ENCODE peak calls at places on chromosomes 7 and 10, in four cellular contexts. One of them, this sample, is unnamed.

GRCh38 chr7:44978511-44979366 is at the start of gene MYO1G:
- DNase-seq in stimulated activated CD8-positive, alpha-beta memory T cell treated with anti-CD3 and anti-CD28 coated beads, Interleukin-15, amount 100 ng/mL, for 24 hours: peak
- DNase-seq in NCI-H1105 treated with DMSO at 0.1 percent for 48 hours: no peak
- DNase-seq in HL-60: peak
- DNase-seq in this sample: no peak

GRCh38 chr7:79298145-79298760 is 155.2 kb downstream of the MAGI2 start:
- DNase-seq in NCI-H1105 treated with DMSO at 0.1 percent for 48 hours: peak
- DNase-seq in HL-60: peak
- DNase-seq in stimulated activated CD8-positive, alpha-beta memory T cell treated with anti-CD3 and anti-CD28 coated beads, Interleukin-15, amount 100 ng/mL, for 24 hours: no peak
- DNase-seq in this sample: no peak

GRCh38 chr7:137874390-137874789 is 27.6 kb upstream of the DGKI start:
- DNase-seq in stimulated activated CD8-positive, alpha-beta memory T cell treated with anti-CD3 and anti-CD28 coated beads, Interleukin-15, amount 100 ng/mL, for 24 hours: no peak
- DNase-seq in NCI-H1105 treated with DMSO at 0.1 percent for 48 hours: no peak
- DNase-seq in HL-60: no peak
- DNase-seq in this sample: no peak

GRCh38 chr7:70761711-70762328 is 370.1 kb upstream of the GALNT17 start:
- DNase-seq in NCI-H1105 treated with DMSO at 0.1 percent for 48 hours: no peak
- DNase-seq in stimulated activated CD8-positive, alpha-beta memory T cell treated with anti-CD3 and anti-CD28 coated beads, Interleukin-15, amount 100 ng/mL, for 24 hours: no peak
- DNase-seq in HL-60: no peak
- DNase-seq in this sample: no peak

GRCh38 chr7:6501586-6502564 is 49.4 kb downstream of the GRID2IP start:
- DNase-seq in HL-60: no peak
- DNase-seq in NCI-H1105 treated with DMSO at 0.1 percent for 48 hours: no peak
- DNase-seq in stimulated activated CD8-positive, alpha-beta memory T cell treated with anti-CD3 and anti-CD28 coated beads, Interleukin-15, amount 100 ng/mL, for 24 hours: no peak
- DNase-seq in this sample: no peak

GRCh38 chr10:21534611-21535493 is 820 bp downstream of the MLLT10 start:
- DNase-seq in HL-60: peak
- DNase-seq in stimulated activated CD8-positive, alpha-beta memory T cell treated with anti-CD3 and anti-CD28 coated beads, Interleukin-15, amount 100 ng/mL, for 24 hours: peak
- DNase-seq in NCI-H1105 treated with DMSO at 0.1 percent for 48 hours: peak
- DNase-seq in this sample: peak

GRCh38 chr7:92028226-92028625 is 87.6 kb downstream of the AKAP9 start:
- DNase-seq in NCI-H1105 treated with DMSO at 0.1 percent for 48 hours: no peak
- DNase-seq in HL-60: no peak
- DNase-seq in stimulated activated CD8-positive, alpha-beta memory T cell treated with anti-CD3 and anti-CD28 coated beads, Interleukin-15, amount 100 ng/mL, for 24 hours: no peak
- DNase-seq in this sample: no peak

GRCh38 chr7:75617634-75618234 is 121.0 kb downstream of the HIP1 start:
- DNase-seq in stimulated activated CD8-positive, alpha-beta memory T cell treated with anti-CD3 and anti-CD28 coated beads, Interleukin-15, amount 100 ng/mL, for 24 hours: peak
- DNase-seq in HL-60: peak
- DNase-seq in NCI-H1105 treated with DMSO at 0.1 percent for 48 hours: no peak
- DNase-seq in this sample: no peak

GRCh38 chr7:98216941-98217622 is 5.8 kb downstream of the BHLHA15 start:
- DNase-seq in HL-60: no peak
- DNase-seq in stimulated activated CD8-positive, alpha-beta memory T cell treated with anti-CD3 and anti-CD28 coated beads, Interleukin-15, amount 100 ng/mL, for 24 hours: no peak
- DNase-seq in NCI-H1105 treated with DMSO at 0.1 percent for 48 hours: no peak
- DNase-seq in this sample: no peak

GRCh38 chr10:30445716-30446115 is 11.7 kb downstream of the MAP3K8 start:
- DNase-seq in HL-60: no peak
- DNase-seq in NCI-H1105 treated with DMSO at 0.1 percent for 48 hours: no peak
- DNase-seq in stimulated activated CD8-positive, alpha-beta memory T cell treated with anti-CD3 and anti-CD28 coated beads, Interleukin-15, amount 100 ng/mL, for 24 hours: no peak
- DNase-seq in this sample: no peak

GRCh38 chr7:2248984-2249694 is 7.1 kb downstream of the NUDT1 start:
- DNase-seq in NCI-H1105 treated with DMSO at 0.1 percent for 48 hours: no peak
- DNase-seq in HL-60: peak
- DNase-seq in stimulated activated CD8-positive, alpha-beta memory T cell treated with anti-CD3 and anti-CD28 coated beads, Interleukin-15, amount 100 ng/mL, for 24 hours: no peak
- DNase-seq in this sample: no peak

GRCh38 chr10:110912374-110912773 is 6.6 kb downstream of the BBIP1 start:
- DNase-seq in stimulated activated CD8-positive, alpha-beta memory T cell treated with anti-CD3 and anti-CD28 coated beads, Interleukin-15, amount 100 ng/mL, for 24 hours: no peak
- DNase-seq in NCI-H1105 treated with DMSO at 0.1 percent for 48 hours: no peak
- DNase-seq in HL-60: no peak
- DNase-seq in this sample: no peak

GRCh38 chr10:12241810-12242529 is 46.0 kb downstream of the CDC123 start:
- DNase-seq in stimulated activated CD8-positive, alpha-beta memory T cell treated with anti-CD3 and anti-CD28 coated beads, Interleukin-15, amount 100 ng/mL, for 24 hours: no peak
- DNase-seq in NCI-H1105 treated with DMSO at 0.1 percent for 48 hours: no peak
- DNase-seq in HL-60: peak
- DNase-seq in this sample: no peak

GRCh38 chr10:46514431-46514861 is 42.0 kb downstream of the GPRIN2 start:
- DNase-seq in HL-60: no peak
- DNase-seq in NCI-H1105 treated with DMSO at 0.1 percent for 48 hours: no peak
- DNase-seq in stimulated activated CD8-positive, alpha-beta memory T cell treated with anti-CD3 and anti-CD28 coated beads, Interleukin-15, amount 100 ng/mL, for 24 hours: no peak
- DNase-seq in this sample: no peak

GRCh38 chr7:135768990-135769389 is 20.4 kb upstream of the FAM180A start:
- DNase-seq in HL-60: no peak
- DNase-seq in NCI-H1105 treated with DMSO at 0.1 percent for 48 hours: peak
- DNase-seq in stimulated activated CD8-positive, alpha-beta memory T cell treated with anti-CD3 and anti-CD28 coated beads, Interleukin-15, amount 100 ng/mL, for 24 hours: no peak
- DNase-seq in this sample: no peak

GRCh38 chr7:128841961-128842673 is 11.9 kb downstream of the FLNC start:
- DNase-seq in HL-60: peak
- DNase-seq in stimulated activated CD8-positive, alpha-beta memory T cell treated with anti-CD3 and anti-CD28 coated beads, Interleukin-15, amount 100 ng/mL, for 24 hours: no peak
- DNase-seq in NCI-H1105 treated with DMSO at 0.1 percent for 48 hours: peak
- DNase-seq in this sample: peak

GRCh38 chr10:94065787-94066186 is 72.1 kb downstream of the PLCE1 start:
- DNase-seq in NCI-H1105 treated with DMSO at 0.1 percent for 48 hours: no peak
- DNase-seq in HL-60: no peak
- DNase-seq in stimulated activated CD8-positive, alpha-beta memory T cell treated with anti-CD3 and anti-CD28 coated beads, Interleukin-15, amount 100 ng/mL, for 24 hours: no peak
- DNase-seq in this sample: no peak

GRCh38 chr7:100623951-100624824 is 11.8 kb downstream of the MOSPD3 start:
- DNase-seq in HL-60: no peak
- DNase-seq in stimulated activated CD8-positive, alpha-beta memory T cell treated with anti-CD3 and anti-CD28 coated beads, Interleukin-15, amount 100 ng/mL, for 24 hours: no peak
- DNase-seq in NCI-H1105 treated with DMSO at 0.1 percent for 48 hours: no peak
- DNase-seq in this sample: no peak

GRCh38 chr7:128886391-128887168 is 23.9 kb downstream of the ATP6V1F start:
- DNase-seq in stimulated activated CD8-positive, alpha-beta memory T cell treated with anti-CD3 and anti-CD28 coated beads, Interleukin-15, amount 100 ng/mL, for 24 hours: no peak
- DNase-seq in NCI-H1105 treated with DMSO at 0.1 percent for 48 hours: no peak
- DNase-seq in HL-60: no peak
- DNase-seq in this sample: peak

GRCh38 chr10:48895198-48895720 is 44.4 kb downstream of the LRRC18 start:
- DNase-seq in NCI-H1105 treated with DMSO at 0.1 percent for 48 hours: no peak
- DNase-seq in stimulated activated CD8-positive, alpha-beta memory T cell treated with anti-CD3 and anti-CD28 coated beads, Interleukin-15, amount 100 ng/mL, for 24 hours: no peak
- DNase-seq in HL-60: no peak
- DNase-seq in this sample: no peak

GRCh38 chr7:20280475-20281351 is 50.0 kb upstream of the ITGB8 start:
- DNase-seq in stimulated activated CD8-positive, alpha-beta memory T cell treated with anti-CD3 and anti-CD28 coated beads, Interleukin-15, amount 100 ng/mL, for 24 hours: no peak
- DNase-seq in HL-60: no peak
- DNase-seq in NCI-H1105 treated with DMSO at 0.1 percent for 48 hours: no peak
- DNase-seq in this sample: no peak

GRCh38 chr10:49408437-49409306 is 12.8 kb upstream of the DRGX start:
- DNase-seq in HL-60: peak
- DNase-seq in stimulated activated CD8-positive, alpha-beta memory T cell treated with anti-CD3 and anti-CD28 coated beads, Interleukin-15, amount 100 ng/mL, for 24 hours: no peak
- DNase-seq in NCI-H1105 treated with DMSO at 0.1 percent for 48 hours: peak
- DNase-seq in this sample: no peak

GRCh38 chr10:71339796-71340589 is 20.9 kb downstream of the SLC29A3 start:
- DNase-seq in NCI-H1105 treated with DMSO at 0.1 percent for 48 hours: no peak
- DNase-seq in HL-60: no peak
- DNase-seq in stimulated activated CD8-positive, alpha-beta memory T cell treated with anti-CD3 and anti-CD28 coated beads, Interleukin-15, amount 100 ng/mL, for 24 hours: no peak
- DNase-seq in this sample: no peak

GRCh38 chr7:77309714-77310220 is 106.4 kb downstream of the GSAP start:
- DNase-seq in stimulated activated CD8-positive, alpha-beta memory T cell treated with anti-CD3 and anti-CD28 coated beads, Interleukin-15, amount 100 ng/mL, for 24 hours: no peak
- DNase-seq in NCI-H1105 treated with DMSO at 0.1 percent for 48 hours: no peak
- DNase-seq in HL-60: no peak
- DNase-seq in this sample: no peak

GRCh38 chr7:17126413-17127374 is 171.8 kb upstream of the AHR start:
- DNase-seq in HL-60: no peak
- DNase-seq in stimulated activated CD8-positive, alpha-beta memory T cell treated with anti-CD3 and anti-CD28 coated beads, Interleukin-15, amount 100 ng/mL, for 24 hours: no peak
- DNase-seq in NCI-H1105 treated with DMSO at 0.1 percent for 48 hours: no peak
- DNase-seq in this sample: no peak

GRCh38 chr7:130084037-130084875 is 13.9 kb downstream of the KLHDC10 start:
- DNase-seq in NCI-H1105 treated with DMSO at 0.1 percent for 48 hours: no peak
- DNase-seq in HL-60: no peak
- DNase-seq in stimulated activated CD8-positive, alpha-beta memory T cell treated with anti-CD3 and anti-CD28 coated beads, Interleukin-15, amount 100 ng/mL, for 24 hours: no peak
- DNase-seq in this sample: no peak

GRCh38 chr7:105285118-105285874 is 103.4 kb downstream of the SRPK2 start:
- DNase-seq in NCI-H1105 treated with DMSO at 0.1 percent for 48 hours: no peak
- DNase-seq in stimulated activated CD8-positive, alpha-beta memory T cell treated with anti-CD3 and anti-CD28 coated beads, Interleukin-15, amount 100 ng/mL, for 24 hours: no peak
- DNase-seq in HL-60: no peak
- DNase-seq in this sample: no peak

GRCh38 chr7:9691286-9691685 is 1257.9 kb downstream of the NXPH1 start:
- DNase-seq in stimulated activated CD8-positive, alpha-beta memory T cell treated with anti-CD3 and anti-CD28 coated beads, Interleukin-15, amount 100 ng/mL, for 24 hours: no peak
- DNase-seq in HL-60: no peak
- DNase-seq in NCI-H1105 treated with DMSO at 0.1 percent for 48 hours: no peak
- DNase-seq in this sample: peak